ENCODE peak calls at places on chromosomes 13 and 19, in six cellular contexts. One of them, this sample, is unnamed. For H3K27me3, the result is how much of the 10 kb centered on the place peaks cover.

GRCh38 chr13:109767023-109767422 is 19.4 kb downstream of the IRS2 start:
- DNase-seq in keratinocyte: no peak
- DNase-seq in thoracic aorta: no peak
- DNase-seq in CD8-positive, alpha-beta memory T cell: no peak
- DNase-seq in HepG2: no peak
- DNase-seq in stomach: no peak
- DNase-seq in this sample: no peak

GRCh38 chr19:57171551-57172081 is 4.3 kb upstream of the DUXA start:
- DNase-seq in keratinocyte: no peak
- DNase-seq in thoracic aorta: no peak
- DNase-seq in CD8-positive, alpha-beta memory T cell: peak
- DNase-seq in HepG2: peak
- DNase-seq in stomach: no peak
- DNase-seq in this sample: no peak

GRCh38 chr13:106286811-106287210 is 248.7 kb downstream of the EFNB2 start:
- DNase-seq in keratinocyte: no peak
- DNase-seq in HepG2: no peak
- DNase-seq in CD8-positive, alpha-beta memory T cell: no peak
- DNase-seq in stomach: no peak
- DNase-seq in thoracic aorta: no peak
- DNase-seq in this sample: no peak

GRCh38 chr19:13212759-13213330 is 62.6 kb downstream of the IER2 start:
- DNase-seq in thoracic aorta: no peak
- DNase-seq in stomach: peak
- DNase-seq in HepG2: peak
- DNase-seq in CD8-positive, alpha-beta memory T cell: peak
- DNase-seq in keratinocyte: peak
- DNase-seq in this sample: no peak

GRCh38 chr19:2087621-2088100 is 8.5 kb downstream of the MOB3A start:
- DNase-seq in CD8-positive, alpha-beta memory T cell: peak
- DNase-seq in thoracic aorta: no peak
- DNase-seq in keratinocyte: no peak
- DNase-seq in HepG2: no peak
- DNase-seq in stomach: no peak
- DNase-seq in this sample: no peak

GRCh38 chr19:35977446-35978222 is 17.4 kb upstream of the SDHAF1 start:
- DNase-seq in stomach: no peak
- DNase-seq in keratinocyte: no peak
- DNase-seq in CD8-positive, alpha-beta memory T cell: no peak
- DNase-seq in thoracic aorta: no peak
- DNase-seq in HepG2: peak
- DNase-seq in this sample: no peak

GRCh38 chr19:39401549-39402416 is 4.9 kb upstream of the ZFP36 start:
- DNase-seq in stomach: peak
- DNase-seq in HepG2: peak
- DNase-seq in CD8-positive, alpha-beta memory T cell: peak
- DNase-seq in keratinocyte: no peak
- DNase-seq in thoracic aorta: no peak
- DNase-seq in this sample: no peak

GRCh38 chr19:55528030-55528801 is 8.7 kb downstream of the SBK2 start:
- DNase-seq in CD8-positive, alpha-beta memory T cell: no peak
- DNase-seq in stomach: no peak
- DNase-seq in keratinocyte: no peak
- DNase-seq in thoracic aorta: no peak
- DNase-seq in HepG2: peak
- DNase-seq in this sample: no peak

GRCh38 chr19:41218615-41219507 is at the start of gene AXL:
- DNase-seq in CD8-positive, alpha-beta memory T cell: no peak
- DNase-seq in HepG2: peak
- DNase-seq in keratinocyte: peak
- DNase-seq in thoracic aorta: peak
- DNase-seq in stomach: peak
- DNase-seq in this sample: no peak

GRCh38 chr13:49838989-49839388 is 46.5 kb upstream of the KPNA3 start:
- DNase-seq in CD8-positive, alpha-beta memory T cell: no peak
- DNase-seq in keratinocyte: no peak
- DNase-seq in stomach: no peak
- DNase-seq in thoracic aorta: no peak
- DNase-seq in HepG2: peak
- DNase-seq in this sample: no peak

GRCh38 chr13:111516712-111517640 is 196.5 kb downstream of the TEX29 start:
- DNase-seq in HepG2: no peak
- DNase-seq in CD8-positive, alpha-beta memory T cell: no peak
- DNase-seq in thoracic aorta: no peak
- DNase-seq in stomach: no peak
- DNase-seq in keratinocyte: no peak
- DNase-seq in this sample: no peak

GRCh38 chr19:56112313-56112709 is 8.8 kb downstream of the ZNF787 start:
- DNase-seq in stomach: no peak
- DNase-seq in thoracic aorta: no peak
- DNase-seq in CD8-positive, alpha-beta memory T cell: no peak
- DNase-seq in keratinocyte: no peak
- DNase-seq in HepG2: no peak
- DNase-seq in this sample: no peak

GRCh38 chr19:17209126-17210036 is 5.8 kb upstream of the USE1 start:
- DNase-seq in stomach: peak
- DNase-seq in keratinocyte: no peak
- DNase-seq in CD8-positive, alpha-beta memory T cell: no peak
- DNase-seq in HepG2: no peak
- DNase-seq in thoracic aorta: no peak
- DNase-seq in this sample: no peak

GRCh38 chr13:106464076-106464475 is 71.4 kb downstream of the EFNB2 start:
- DNase-seq in CD8-positive, alpha-beta memory T cell: no peak
- DNase-seq in HepG2: no peak
- DNase-seq in keratinocyte: no peak
- DNase-seq in stomach: no peak
- DNase-seq in thoracic aorta: no peak
- DNase-seq in this sample: no peak

GRCh38 chr13:26759907-26760834 is at the start of gene GPR12:
- DNase-seq in CD8-positive, alpha-beta memory T cell: no peak
- DNase-seq in keratinocyte: no peak
- DNase-seq in HepG2: no peak
- DNase-seq in thoracic aorta: no peak
- DNase-seq in stomach: no peak
- DNase-seq in this sample: no peak

GRCh38 chr13:90201198-90201597 is 1146.3 kb upstream of the MIR17HG start:
- DNase-seq in CD8-positive, alpha-beta memory T cell: no peak
- DNase-seq in keratinocyte: no peak
- DNase-seq in HepG2: no peak
- DNase-seq in stomach: no peak
- DNase-seq in thoracic aorta: no peak
- DNase-seq in this sample: no peak

GRCh38 chr13:110388141-110388943 is 81.3 kb downstream of the COL4A2 start:
- DNase-seq in HepG2: no peak
- DNase-seq in keratinocyte: no peak
- DNase-seq in CD8-positive, alpha-beta memory T cell: no peak
- DNase-seq in thoracic aorta: peak
- DNase-seq in stomach: no peak
- DNase-seq in this sample: no peak

GRCh38 chr13:26568132-26568815 is 10.8 kb downstream of the WASF3 start:
- DNase-seq in thoracic aorta: no peak
- DNase-seq in keratinocyte: no peak
- DNase-seq in stomach: no peak
- DNase-seq in HepG2: no peak
- DNase-seq in CD8-positive, alpha-beta memory T cell: no peak
- DNase-seq in this sample: no peak

GRCh38 chr19:38587562-38587961 is 30.2 kb downstream of the MAP4K1 start:
- DNase-seq in stomach: no peak
- DNase-seq in HepG2: no peak
- DNase-seq in CD8-positive, alpha-beta memory T cell: no peak
- DNase-seq in thoracic aorta: no peak
- DNase-seq in keratinocyte: no peak
- DNase-seq in this sample: no peak

GRCh38 chr19:50880241-50880640 is 7.0 kb downstream of the KLK2 start:
- DNase-seq in thoracic aorta: no peak
- DNase-seq in CD8-positive, alpha-beta memory T cell: no peak
- DNase-seq in keratinocyte: no peak
- DNase-seq in stomach: no peak
- DNase-seq in HepG2: no peak
- DNase-seq in this sample: no peak

GRCh38 chr19:50878851-50879250 is 5.6 kb downstream of the KLK2 start:
- DNase-seq in CD8-positive, alpha-beta memory T cell: no peak
- DNase-seq in stomach: no peak
- DNase-seq in keratinocyte: no peak
- DNase-seq in thoracic aorta: no peak
- DNase-seq in HepG2: no peak
- DNase-seq in this sample: no peak

GRCh38 chr19:50875795-50876422 is 2.7 kb downstream of the KLK2 start:
- DNase-seq in keratinocyte: no peak
- DNase-seq in HepG2: no peak
- DNase-seq in CD8-positive, alpha-beta memory T cell: no peak
- DNase-seq in stomach: no peak
- DNase-seq in thoracic aorta: no peak
- DNase-seq in this sample: no peak

GRCh38 chr19:50874185-50874584 is 946 bp downstream of the KLK2 start:
- DNase-seq in CD8-positive, alpha-beta memory T cell: no peak
- DNase-seq in keratinocyte: no peak
- DNase-seq in HepG2: no peak
- DNase-seq in thoracic aorta: no peak
- DNase-seq in stomach: no peak
- DNase-seq in this sample: no peak

GRCh38 chr19:50877338-50877737 is 4.1 kb downstream of the KLK2 start:
- DNase-seq in HepG2: no peak
- DNase-seq in CD8-positive, alpha-beta memory T cell: no peak
- DNase-seq in stomach: no peak
- DNase-seq in thoracic aorta: no peak
- DNase-seq in keratinocyte: no peak
- DNase-seq in this sample: no peak
- H3K27me3 ChIP-seq in HepG2: under half
- H3K27me3 ChIP-seq in CD8-positive, alpha-beta memory T cell: under half
- H3K27me3 ChIP-seq in stomach: half or more
- H3K27me3 ChIP-seq in thoracic aorta: under half
- H3K27me3 ChIP-seq in keratinocyte: under half
- H3K27me3 ChIP-seq in this sample: under half

DNA sequence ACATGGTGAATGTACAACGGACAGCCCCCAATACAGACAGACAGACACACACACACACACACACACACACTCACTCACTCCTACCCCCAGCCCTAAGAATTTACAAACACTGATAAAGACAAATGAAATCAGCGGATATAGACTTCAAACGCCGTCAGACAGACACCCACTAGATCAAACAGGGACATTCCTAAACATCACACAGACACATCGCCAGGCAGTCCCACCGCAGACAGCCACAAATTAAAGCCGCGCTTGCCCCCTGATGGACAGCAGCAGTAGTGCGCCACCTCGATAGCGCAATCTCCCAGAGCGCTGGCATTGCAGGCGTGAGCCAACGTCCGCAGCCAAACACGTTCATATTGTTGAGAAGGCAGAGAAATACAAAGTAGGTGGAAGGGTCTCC is 24.7 kb upstream of the ADGRE1 start:
- DNase-seq in stomach: peak
- DNase-seq in CD8-positive, alpha-beta memory T cell: peak
- DNase-seq in HepG2: peak
- DNase-seq in thoracic aorta: no peak
- DNase-seq in keratinocyte: peak
- DNase-seq in this sample: peak
- H3K4me3 ChIP-seq in stomach: peak
- H3K4me3 ChIP-seq in CD8-positive, alpha-beta memory T cell: no peak
- H3K4me3 ChIP-seq in HepG2: no peak
- H3K4me3 ChIP-seq in thoracic aorta: peak
- H3K4me3 ChIP-seq in keratinocyte: no peak
- H3K4me3 ChIP-seq in this sample: peak

GRCh38 chr19:54428323-54429175 is 13.3 kb downstream of the TTYH1 start:
- DNase-seq in HepG2: no peak
- DNase-seq in keratinocyte: no peak
- DNase-seq in thoracic aorta: no peak
- DNase-seq in CD8-positive, alpha-beta memory T cell: no peak
- DNase-seq in stomach: no peak
- DNase-seq in this sample: no peak

GRCh38 chr19:54430306-54431254 is 15.3 kb downstream of the TTYH1 start:
- DNase-seq in keratinocyte: no peak
- DNase-seq in CD8-positive, alpha-beta memory T cell: peak
- DNase-seq in thoracic aorta: no peak
- DNase-seq in HepG2: no peak
- DNase-seq in stomach: no peak
- DNase-seq in this sample: no peak

GRCh38 chr19:54429176-54429495 is 13.9 kb downstream of the TTYH1 start:
- DNase-seq in HepG2: no peak
- DNase-seq in CD8-positive, alpha-beta memory T cell: no peak
- DNase-seq in thoracic aorta: no peak
- DNase-seq in keratinocyte: no peak
- DNase-seq in stomach: no peak
- DNase-seq in this sample: no peak

GRCh38 chr19:54431255-54431838 is 16.1 kb downstream of the TTYH1 start:
- DNase-seq in thoracic aorta: no peak
- DNase-seq in keratinocyte: no peak
- DNase-seq in HepG2: no peak
- DNase-seq in CD8-positive, alpha-beta memory T cell: no peak
- DNase-seq in stomach: peak
- DNase-seq in this sample: no peak

GRCh38 chr19:54429545-54430227 is 14.4 kb downstream of the TTYH1 start:
- DNase-seq in thoracic aorta: no peak
- DNase-seq in CD8-positive, alpha-beta memory T cell: no peak
- DNase-seq in keratinocyte: no peak
- DNase-seq in stomach: no peak
- DNase-seq in HepG2: no peak
- DNase-seq in this sample: no peak
- H3K27me3 ChIP-seq in thoracic aorta: under half
- H3K27me3 ChIP-seq in CD8-positive, alpha-beta memory T cell: under half
- H3K27me3 ChIP-seq in keratinocyte: under half
- H3K27me3 ChIP-seq in stomach: half or more
- H3K27me3 ChIP-seq in HepG2: under half
- H3K27me3 ChIP-seq in this sample: under half

GRCh38 chr13:29849731-29850212 is 645 bp downstream of the UBL3 start:
- DNase-seq in CD8-positive, alpha-beta memory T cell: no peak
- DNase-seq in stomach: peak
- DNase-seq in keratinocyte: no peak
- DNase-seq in HepG2: peak
- DNase-seq in thoracic aorta: peak
- DNase-seq in this sample: no peak

GRCh38 chr13:29845440-29846056 is 4.9 kb downstream of the UBL3 start:
- DNase-seq in HepG2: no peak
- DNase-seq in keratinocyte: no peak
- DNase-seq in thoracic aorta: no peak
- DNase-seq in stomach: no peak
- DNase-seq in CD8-positive, alpha-beta memory T cell: peak
- DNase-seq in this sample: no peak

GRCh38 chr13:29849071-29849541 is 1.3 kb downstream of the UBL3 start:
- DNase-seq in keratinocyte: no peak
- DNase-seq in HepG2: peak
- DNase-seq in stomach: no peak
- DNase-seq in CD8-positive, alpha-beta memory T cell: peak
- DNase-seq in thoracic aorta: no peak
- DNase-seq in this sample: no peak

GRCh38 chr13:29846475-29847256 is 3.8 kb downstream of the UBL3 start:
- DNase-seq in CD8-positive, alpha-beta memory T cell: no peak
- DNase-seq in thoracic aorta: no peak
- DNase-seq in keratinocyte: no peak
- DNase-seq in stomach: no peak
- DNase-seq in HepG2: no peak
- DNase-seq in this sample: no peak

DNA sequence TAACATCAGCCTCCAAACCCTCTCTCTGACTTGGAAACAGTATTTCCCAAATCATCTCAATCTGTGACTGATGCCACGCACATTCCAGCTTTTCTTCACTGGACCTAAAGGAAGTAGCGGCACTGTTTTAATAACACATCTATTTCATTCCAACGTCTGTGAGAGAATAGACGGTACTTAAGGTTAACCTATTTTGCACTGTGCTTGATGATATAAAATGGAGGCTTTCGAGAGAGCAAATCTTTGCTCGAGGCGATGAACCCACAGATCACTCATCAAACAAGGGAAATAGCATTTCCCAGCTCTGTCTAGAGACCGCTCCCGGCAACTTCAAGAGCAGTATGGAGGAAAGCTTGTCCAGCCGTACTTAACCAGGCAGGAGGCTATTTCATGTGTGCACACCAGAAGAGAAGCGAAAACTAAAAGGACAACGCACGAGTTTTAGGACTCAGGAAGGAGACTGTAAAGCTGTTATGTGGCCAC is 2.9 kb downstream of the UBL3 start:
- DNase-seq in keratinocyte: no peak
- DNase-seq in CD8-positive, alpha-beta memory T cell: peak
- DNase-seq in HepG2: peak
- DNase-seq in thoracic aorta: no peak
- DNase-seq in stomach: no peak
- DNase-seq in this sample: no peak
- H3K4me3 ChIP-seq in keratinocyte: peak
- H3K4me3 ChIP-seq in CD8-positive, alpha-beta memory T cell: peak
- H3K4me3 ChIP-seq in HepG2: peak
- H3K4me3 ChIP-seq in thoracic aorta: peak
- H3K4me3 ChIP-seq in stomach: peak
- H3K4me3 ChIP-seq in this sample: peak

This sample was measured in AG04450.